ENCODE peak calls at places on chromosomes 12 and 14, in eight cellular contexts. One of them, this sample, is unnamed. For H3K36me3, the result is how much of the 10 kb centered on the place peaks cover.

GRCh38 chr12:13380297-13380696 is 183.8 kb downstream of the EMP1 start:
- DNase-seq in psoas muscle: no peak
- DNase-seq in fibroblast of lung: no peak
- DNase-seq in testis: no peak
- DNase-seq in tibial nerve: no peak
- DNase-seq in upper lobe of right lung: no peak
- DNase-seq in esophagus muscularis mucosa: no peak
- DNase-seq in thoracic aorta: no peak
- DNase-seq in this sample: no peak

GRCh38 chr12:95700316-95700785 is 90.2 kb downstream of the NTN4 start:
- DNase-seq in tibial nerve: no peak
- DNase-seq in upper lobe of right lung: no peak
- DNase-seq in testis: no peak
- DNase-seq in psoas muscle: no peak
- DNase-seq in fibroblast of lung: peak
- DNase-seq in thoracic aorta: peak
- DNase-seq in esophagus muscularis mucosa: no peak
- DNase-seq in this sample: peak

GRCh38 chr14:51562816-51563215 is 88.9 kb upstream of the FRMD6 start:
- DNase-seq in tibial nerve: no peak
- DNase-seq in psoas muscle: no peak
- DNase-seq in thoracic aorta: no peak
- DNase-seq in esophagus muscularis mucosa: no peak
- DNase-seq in upper lobe of right lung: no peak
- DNase-seq in fibroblast of lung: peak
- DNase-seq in testis: no peak
- DNase-seq in this sample: no peak

GRCh38 chr12:109553929-109554500 is 19.3 kb downstream of the MMAB start:
- DNase-seq in upper lobe of right lung: no peak
- DNase-seq in thoracic aorta: no peak
- DNase-seq in tibial nerve: no peak
- DNase-seq in fibroblast of lung: no peak
- DNase-seq in psoas muscle: no peak
- DNase-seq in esophagus muscularis mucosa: no peak
- DNase-seq in testis: no peak
- DNase-seq in this sample: no peak

GRCh38 chr14:98174031-98174430 is 1098.0 kb downstream of the BCL11B start:
- DNase-seq in esophagus muscularis mucosa: no peak
- DNase-seq in upper lobe of right lung: no peak
- DNase-seq in fibroblast of lung: no peak
- DNase-seq in psoas muscle: no peak
- DNase-seq in thoracic aorta: no peak
- DNase-seq in tibial nerve: no peak
- DNase-seq in testis: no peak
- DNase-seq in this sample: no peak

GRCh38 chr12:46266869-46267617 is 1.8 kb downstream of the SLC38A1 start:
- DNase-seq in psoas muscle: peak
- DNase-seq in esophagus muscularis mucosa: peak
- DNase-seq in upper lobe of right lung: peak
- DNase-seq in tibial nerve: no peak
- DNase-seq in fibroblast of lung: peak
- DNase-seq in testis: peak
- DNase-seq in thoracic aorta: no peak
- DNase-seq in this sample: no peak

GRCh38 chr12:70082997-70083676 is 160.1 kb upstream of the CNOT2 start:
- DNase-seq in upper lobe of right lung: no peak
- DNase-seq in fibroblast of lung: no peak
- DNase-seq in esophagus muscularis mucosa: no peak
- DNase-seq in thoracic aorta: no peak
- DNase-seq in testis: no peak
- DNase-seq in tibial nerve: no peak
- DNase-seq in psoas muscle: no peak
- DNase-seq in this sample: no peak

GRCh38 chr12:88753074-88753473 is 172.8 kb upstream of the KITLG start:
- DNase-seq in thoracic aorta: no peak
- DNase-seq in esophagus muscularis mucosa: no peak
- DNase-seq in psoas muscle: no peak
- DNase-seq in testis: no peak
- DNase-seq in fibroblast of lung: no peak
- DNase-seq in upper lobe of right lung: no peak
- DNase-seq in tibial nerve: no peak
- DNase-seq in this sample: no peak

GRCh38 chr14:78440351-78440750 is 270.2 kb downstream of the NRXN3 start:
- DNase-seq in upper lobe of right lung: no peak
- DNase-seq in testis: no peak
- DNase-seq in fibroblast of lung: no peak
- DNase-seq in psoas muscle: no peak
- DNase-seq in thoracic aorta: no peak
- DNase-seq in tibial nerve: no peak
- DNase-seq in esophagus muscularis mucosa: no peak
- DNase-seq in this sample: no peak

DNA sequence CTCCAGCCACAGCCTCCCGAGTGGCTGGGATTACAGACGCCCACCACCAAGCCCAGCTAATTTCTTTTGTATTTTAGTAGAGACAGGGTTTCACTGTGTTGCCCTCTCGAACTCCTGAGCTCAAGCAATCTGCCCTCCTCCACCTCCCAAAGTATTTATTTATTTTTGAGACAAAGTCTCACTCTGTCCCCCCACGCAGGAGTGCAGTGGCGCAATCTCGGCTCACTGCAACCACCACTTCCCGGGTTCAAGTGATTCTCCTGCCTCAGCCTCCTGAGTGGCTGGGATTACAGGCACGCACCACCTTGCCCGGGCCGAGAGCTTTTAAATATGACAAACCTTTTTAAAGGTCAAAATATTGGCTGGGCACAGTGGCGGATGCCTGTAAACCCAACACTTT is 14.6 kb downstream of the NUMB start:
- DNase-seq in esophagus muscularis mucosa: no peak
- DNase-seq in upper lobe of right lung: peak
- DNase-seq in fibroblast of lung: no peak
- DNase-seq in tibial nerve: no peak
- DNase-seq in thoracic aorta: no peak
- DNase-seq in psoas muscle: no peak
- DNase-seq in testis: no peak
- DNase-seq in this sample: no peak
- H3K36me3 ChIP-seq in esophagus muscularis mucosa: under half
- H3K36me3 ChIP-seq in upper lobe of right lung: under half
- H3K36me3 ChIP-seq in fibroblast of lung: under half
- H3K36me3 ChIP-seq in tibial nerve: under half
- H3K36me3 ChIP-seq in thoracic aorta: under half
- H3K36me3 ChIP-seq in psoas muscle: under half
- H3K36me3 ChIP-seq in testis: under half
- H3K36me3 ChIP-seq in this sample: under half

GRCh38 chr12:104317538-104318210 is 14.1 kb downstream of the EID3 start:
- DNase-seq in testis: no peak
- DNase-seq in psoas muscle: no peak
- DNase-seq in thoracic aorta: no peak
- DNase-seq in upper lobe of right lung: no peak
- DNase-seq in fibroblast of lung: no peak
- DNase-seq in tibial nerve: no peak
- DNase-seq in esophagus muscularis mucosa: no peak
- DNase-seq in this sample: no peak
- H3K36me3 ChIP-seq in testis: under half
- H3K36me3 ChIP-seq in psoas muscle: under half
- H3K36me3 ChIP-seq in thoracic aorta: half or more
- H3K36me3 ChIP-seq in upper lobe of right lung: half or more
- H3K36me3 ChIP-seq in fibroblast of lung: under half
- H3K36me3 ChIP-seq in tibial nerve: half or more
- H3K36me3 ChIP-seq in esophagus muscularis mucosa: half or more
- H3K36me3 ChIP-seq in this sample: under half

DNA sequence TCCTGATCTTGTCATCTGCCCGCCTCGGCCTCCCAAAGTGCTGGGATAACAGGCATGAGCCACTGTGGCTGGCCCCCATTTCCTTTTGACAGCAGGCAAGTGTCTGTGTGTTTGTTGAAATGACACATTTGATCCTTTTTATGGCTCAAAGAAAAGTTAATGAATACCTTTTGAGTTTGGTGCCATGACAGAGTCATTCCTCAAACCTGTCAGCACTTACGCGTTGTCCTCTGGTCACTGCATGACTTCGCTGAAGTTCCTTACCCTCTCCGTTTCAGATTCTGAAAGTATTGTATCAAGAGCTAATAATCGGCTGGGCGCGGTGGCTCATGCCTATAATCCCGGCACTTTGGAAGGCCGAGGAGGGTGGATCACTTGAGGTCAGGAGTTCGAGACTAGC is 32.4 kb downstream of the NEMF start:
- DNase-seq in psoas muscle: no peak
- DNase-seq in fibroblast of lung: no peak
- DNase-seq in esophagus muscularis mucosa: no peak
- DNase-seq in tibial nerve: no peak
- DNase-seq in upper lobe of right lung: no peak
- DNase-seq in thoracic aorta: no peak
- DNase-seq in testis: no peak
- DNase-seq in this sample: no peak
- H3K36me3 ChIP-seq in psoas muscle: under half
- H3K36me3 ChIP-seq in fibroblast of lung: under half
- H3K36me3 ChIP-seq in esophagus muscularis mucosa: half or more
- H3K36me3 ChIP-seq in tibial nerve: half or more
- H3K36me3 ChIP-seq in upper lobe of right lung: half or more
- H3K36me3 ChIP-seq in thoracic aorta: half or more
- H3K36me3 ChIP-seq in testis: under half
- H3K36me3 ChIP-seq in this sample: under half

GRCh38 chr14:64748995-64749714 is 44.9 kb downstream of the PLEKHG3 start:
- DNase-seq in testis: no peak
- DNase-seq in psoas muscle: no peak
- DNase-seq in fibroblast of lung: no peak
- DNase-seq in tibial nerve: no peak
- DNase-seq in upper lobe of right lung: no peak
- DNase-seq in thoracic aorta: no peak
- DNase-seq in esophagus muscularis mucosa: no peak
- DNase-seq in this sample: no peak
- H3K36me3 ChIP-seq in testis: under half
- H3K36me3 ChIP-seq in psoas muscle: under half
- H3K36me3 ChIP-seq in fibroblast of lung: under half
- H3K36me3 ChIP-seq in tibial nerve: under half
- H3K36me3 ChIP-seq in upper lobe of right lung: under half
- H3K36me3 ChIP-seq in thoracic aorta: under half
- H3K36me3 ChIP-seq in esophagus muscularis mucosa: under half
- H3K36me3 ChIP-seq in this sample: under half

DNA sequence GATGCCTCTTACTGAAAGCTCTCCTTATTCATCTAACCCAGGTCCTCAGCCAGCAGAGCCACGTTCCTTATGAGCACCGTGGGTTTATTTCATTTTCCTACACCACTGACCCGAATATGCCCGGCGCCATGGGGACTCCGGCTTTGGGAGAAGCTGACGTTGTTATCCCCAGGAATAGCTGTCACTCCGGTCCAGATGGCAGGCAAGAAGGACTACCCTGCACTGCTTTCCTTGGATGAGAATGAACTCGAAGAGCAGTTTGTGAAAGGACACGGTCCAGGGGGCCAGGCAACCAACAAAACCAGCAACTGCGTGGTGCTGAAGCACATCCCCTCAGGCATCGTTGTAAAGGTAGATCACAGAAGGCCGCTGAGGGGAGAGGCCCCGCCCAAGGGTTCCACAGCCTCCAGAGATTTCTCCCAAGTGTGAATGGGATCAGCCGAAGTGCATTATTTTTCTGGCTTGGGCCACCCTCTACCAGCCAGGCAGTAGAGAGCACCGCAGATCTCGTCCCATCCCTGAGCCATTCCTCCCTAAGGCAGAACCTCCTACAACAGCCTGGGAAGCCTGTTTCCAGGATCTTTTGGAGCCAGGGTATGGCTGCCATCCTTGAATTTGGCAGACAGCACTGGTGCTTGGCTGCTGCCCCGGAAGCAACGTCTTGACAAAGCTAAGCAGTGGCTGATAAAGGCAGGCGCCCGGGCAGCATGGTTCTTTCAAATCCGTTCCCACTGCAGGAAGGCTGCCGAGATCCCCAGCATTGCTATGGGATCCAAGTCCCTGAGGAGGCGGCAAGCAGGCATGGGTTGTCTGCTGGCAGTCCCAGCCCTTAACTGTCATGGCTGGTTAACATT is 17.8 kb downstream of the CDK2AP1 start:
- DNase-seq in fibroblast of lung: no peak
- DNase-seq in tibial nerve: no peak
- DNase-seq in thoracic aorta: no peak
- DNase-seq in testis: no peak
- DNase-seq in psoas muscle: no peak
- DNase-seq in esophagus muscularis mucosa: no peak
- DNase-seq in upper lobe of right lung: no peak
- DNase-seq in this sample: no peak
- H3K36me3 ChIP-seq in fibroblast of lung: under half
- H3K36me3 ChIP-seq in tibial nerve: half or more
- H3K36me3 ChIP-seq in thoracic aorta: under half
- H3K36me3 ChIP-seq in testis: under half
- H3K36me3 ChIP-seq in psoas muscle: under half
- H3K36me3 ChIP-seq in esophagus muscularis mucosa: under half
- H3K36me3 ChIP-seq in upper lobe of right lung: half or more
- H3K36me3 ChIP-seq in this sample: under half

GRCh38 chr14:23361763-23362162 is 3.2 kb downstream of the EFS start:
- DNase-seq in psoas muscle: no peak
- DNase-seq in thoracic aorta: no peak
- DNase-seq in esophagus muscularis mucosa: no peak
- DNase-seq in fibroblast of lung: no peak
- DNase-seq in upper lobe of right lung: no peak
- DNase-seq in testis: no peak
- DNase-seq in tibial nerve: no peak
- DNase-seq in this sample: no peak
- H3K36me3 ChIP-seq in psoas muscle: under half
- H3K36me3 ChIP-seq in thoracic aorta: under half
- H3K36me3 ChIP-seq in esophagus muscularis mucosa: under half
- H3K36me3 ChIP-seq in fibroblast of lung: under half
- H3K36me3 ChIP-seq in upper lobe of right lung: under half
- H3K36me3 ChIP-seq in testis: under half
- H3K36me3 ChIP-seq in tibial nerve: under half
- H3K36me3 ChIP-seq in this sample: under half

GRCh38 chr12:130800312-130800711 is 38.7 kb downstream of the STX2 start:
- DNase-seq in tibial nerve: no peak
- DNase-seq in psoas muscle: no peak
- DNase-seq in upper lobe of right lung: no peak
- DNase-seq in esophagus muscularis mucosa: no peak
- DNase-seq in fibroblast of lung: no peak
- DNase-seq in thoracic aorta: no peak
- DNase-seq in testis: no peak
- DNase-seq in this sample: no peak
- H3K36me3 ChIP-seq in tibial nerve: half or more
- H3K36me3 ChIP-seq in psoas muscle: under half
- H3K36me3 ChIP-seq in upper lobe of right lung: half or more
- H3K36me3 ChIP-seq in esophagus muscularis mucosa: half or more
- H3K36me3 ChIP-seq in fibroblast of lung: under half
- H3K36me3 ChIP-seq in thoracic aorta: under half
- H3K36me3 ChIP-seq in testis: under half
- H3K36me3 ChIP-seq in this sample: under half

DNA sequence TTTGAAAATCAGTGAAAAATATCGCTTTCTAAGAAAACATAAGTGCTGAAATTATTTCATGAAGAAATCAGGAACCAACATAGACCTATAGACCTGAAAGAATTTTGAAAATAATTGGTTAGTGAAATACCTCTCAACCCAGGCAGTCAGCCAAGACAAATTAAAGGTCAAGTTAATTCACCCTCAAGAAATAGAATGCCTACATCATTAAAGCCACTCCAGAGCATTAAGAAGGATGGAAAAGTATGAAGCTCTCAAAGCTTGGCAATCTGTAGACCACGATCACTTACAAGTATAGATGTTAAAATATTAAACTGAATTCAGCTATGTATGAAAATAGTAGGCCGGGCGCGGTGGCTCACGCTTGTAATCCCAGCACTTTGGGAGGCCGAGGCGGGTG is 48.3 kb downstream of the SFSWAP start:
- DNase-seq in fibroblast of lung: no peak
- DNase-seq in testis: no peak
- DNase-seq in psoas muscle: no peak
- DNase-seq in tibial nerve: no peak
- DNase-seq in thoracic aorta: no peak
- DNase-seq in upper lobe of right lung: no peak
- DNase-seq in esophagus muscularis mucosa: no peak
- DNase-seq in this sample: no peak
- H3K36me3 ChIP-seq in fibroblast of lung: under half
- H3K36me3 ChIP-seq in testis: under half
- H3K36me3 ChIP-seq in psoas muscle: under half
- H3K36me3 ChIP-seq in tibial nerve: half or more
- H3K36me3 ChIP-seq in thoracic aorta: half or more
- H3K36me3 ChIP-seq in upper lobe of right lung: half or more
- H3K36me3 ChIP-seq in esophagus muscularis mucosa: half or more
- H3K36me3 ChIP-seq in this sample: under half

This sample was measured in BJ.